ENCODE peak calls at places on chromosomes 2 and 18, in seven cellular contexts. Y is adrenal gland, R is lower lobe of right lung, A is PC-3, M is GM23338, P is heart left ventricle, Q is fibroblast of the aortic adventitia. H is an unnamed sample.

GRCh38 chr2:74617123-74617522 is 31.0 kb downstream of the M1AP start:
- DNase-seq in A (no peak), P (no peak), Q (no peak), R (no peak), Y (no peak), M (no peak), H (no peak)

GRCh38 chr2:203533696-203534471 is 1.2 kb downstream of the RAPH1 start:
- DNase-seq in Q (peak), A (peak), R (no peak), Y (no peak), M (peak), P (no peak), H (peak)

GRCh38 chr2:20129320-20130274 is 78.2 kb upstream of the LAPTM4A start:
- DNase-seq in Y (no peak), A (no peak), R (no peak), Q (no peak), M (no peak), P (no peak), H (no peak)

GRCh38 chr2:215505044-215505786 is 69.3 kb upstream of the FN1 start:
- DNase-seq in Q (peak), M (no peak), P (no peak), R (no peak), Y (no peak), A (no peak), H (peak)

GRCh38 chr2:235951980-235952379 is 216.2 kb downstream of the GBX2 start:
- DNase-seq in Y (no peak), R (no peak), P (no peak), M (no peak), A (peak), Q (no peak), H (no peak)

GRCh38 chr2:178070824-178071223 is 1.8 kb downstream of the PDE11A start:
- DNase-seq in M (no peak), Q (no peak), R (no peak), P (no peak), Y (no peak), A (no peak), H (peak)

GRCh38 chr2:195319112-195319460 is 337.9 kb upstream of the SLC39A10 start:
- DNase-seq in P (no peak), Q (peak), M (peak), A (peak), Y (no peak), R (no peak), H (peak)

GRCh38 chr2:126634273-126634861 is 21.6 kb upstream of the GYPC start:
- DNase-seq in A (peak), P (peak), Y (no peak), M (peak), Q (peak), R (no peak), H (peak)

GRCh38 chr2:104405628-104406027 is 448.3 kb upstream of the POU3F3 start:
- DNase-seq in P (no peak), Y (no peak), R (no peak), Q (no peak), M (no peak), A (no peak), H (no peak)

GRCh38 chr2:218881744-218882462 is 1.3 kb downstream of the WNT10A start:
- DNase-seq in A (no peak), P (no peak), R (no peak), Q (no peak), Y (no peak), M (no peak), H (no peak)

GRCh38 chr2:218882866-218883366 is 2.3 kb downstream of the WNT10A start:
- DNase-seq in Y (no peak), Q (no peak), R (no peak), M (no peak), P (no peak), A (peak), H (peak)

GRCh38 chr2:218884519-218884918 is 3.9 kb downstream of the WNT10A start:
- DNase-seq in M (no peak), Q (no peak), P (no peak), Y (no peak), R (no peak), A (no peak), H (no peak)

GRCh38 chr2:218882463-218882821 is 1.8 kb downstream of the WNT10A start:
- DNase-seq in A (no peak), M (no peak), R (no peak), Y (no peak), Q (no peak), P (no peak), H (no peak)

DNA sequence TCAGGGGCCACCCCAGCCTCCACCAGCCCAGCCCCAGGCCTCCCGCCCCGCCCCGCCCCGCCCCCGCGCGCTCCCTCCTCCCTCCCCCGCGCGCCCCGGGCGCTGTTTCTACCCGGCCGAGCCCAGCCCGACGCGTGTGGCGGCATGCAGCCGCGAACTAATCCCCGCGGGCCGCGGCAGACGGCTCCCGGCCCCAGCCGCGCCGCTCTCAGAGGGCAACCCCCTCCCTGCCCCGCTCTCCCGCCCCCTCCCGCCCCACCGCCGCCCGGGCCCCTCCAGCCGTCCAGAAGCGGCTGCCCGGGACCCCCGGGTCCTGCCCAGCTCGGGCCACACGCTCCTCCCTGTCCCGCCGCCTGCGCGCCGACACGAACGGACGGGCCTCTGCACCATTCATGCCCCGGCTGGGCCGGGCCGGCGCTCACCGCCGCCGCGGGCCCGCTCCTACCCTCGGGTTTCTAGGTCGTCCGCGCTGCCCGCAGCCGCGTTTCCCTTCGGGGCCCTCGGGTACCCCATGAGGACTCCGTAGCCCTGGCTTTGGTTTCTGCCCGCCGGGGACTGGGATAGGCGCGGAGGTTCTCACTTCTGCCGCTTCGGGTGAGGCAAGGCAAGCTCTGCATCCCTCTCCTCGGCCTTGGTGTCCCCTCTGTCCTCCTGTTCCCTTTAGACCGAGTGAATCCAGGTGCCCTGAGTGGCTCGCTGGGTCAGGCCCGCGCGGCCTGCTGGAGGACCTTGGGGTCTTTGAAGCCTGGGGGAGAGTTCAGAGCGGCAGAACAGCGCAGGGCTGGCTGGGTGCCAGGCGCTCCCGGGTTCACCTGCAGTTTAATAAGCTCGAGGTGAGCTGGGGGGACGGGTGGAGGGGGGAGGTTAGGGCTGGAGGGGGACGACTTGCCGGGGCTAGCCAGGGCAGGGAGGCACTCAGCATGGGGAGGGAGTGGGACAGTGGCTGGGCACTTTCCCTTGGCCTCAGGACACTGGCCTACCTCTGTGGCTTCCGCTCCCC is 3.1 kb downstream of the WNT10A start:
- DNase-seq in Y (no peak), Q (no peak), R (no peak), M (peak), A (no peak), P (no peak), H (no peak)
- H3K4me3 ChIP-seq in Y (no peak), Q (no peak), R (peak), M (peak), A (no peak), P (peak), H (no peak)

DNA sequence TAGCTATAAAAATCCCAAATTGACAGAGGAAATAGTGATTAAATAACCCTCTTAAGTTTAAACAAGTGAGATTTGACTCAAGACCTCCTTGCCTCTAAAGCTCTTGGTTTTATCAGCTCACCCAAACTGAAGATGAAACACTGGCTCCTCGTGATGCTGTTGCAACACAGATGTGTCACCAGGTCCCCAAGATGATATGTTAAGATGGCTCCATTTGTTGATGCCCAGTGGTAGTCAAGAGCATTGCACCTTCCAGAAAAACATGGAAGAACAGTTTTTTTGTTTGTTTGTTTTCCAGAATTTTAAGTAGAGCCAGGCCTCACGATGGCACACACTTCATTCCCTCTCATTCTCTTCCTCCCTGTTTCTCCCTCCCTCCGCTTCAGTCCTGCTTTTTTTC is 399.8 kb downstream of the TXNL1 start:
- DNase-seq in A (peak), Q (no peak), R (no peak), P (no peak), M (peak), Y (no peak), H (peak)
- TF ChIP-seq CTCF in A (no peak), Q (peak), R (no peak), P (no peak), M (no peak), Y (no peak), H (peak)

DNA sequence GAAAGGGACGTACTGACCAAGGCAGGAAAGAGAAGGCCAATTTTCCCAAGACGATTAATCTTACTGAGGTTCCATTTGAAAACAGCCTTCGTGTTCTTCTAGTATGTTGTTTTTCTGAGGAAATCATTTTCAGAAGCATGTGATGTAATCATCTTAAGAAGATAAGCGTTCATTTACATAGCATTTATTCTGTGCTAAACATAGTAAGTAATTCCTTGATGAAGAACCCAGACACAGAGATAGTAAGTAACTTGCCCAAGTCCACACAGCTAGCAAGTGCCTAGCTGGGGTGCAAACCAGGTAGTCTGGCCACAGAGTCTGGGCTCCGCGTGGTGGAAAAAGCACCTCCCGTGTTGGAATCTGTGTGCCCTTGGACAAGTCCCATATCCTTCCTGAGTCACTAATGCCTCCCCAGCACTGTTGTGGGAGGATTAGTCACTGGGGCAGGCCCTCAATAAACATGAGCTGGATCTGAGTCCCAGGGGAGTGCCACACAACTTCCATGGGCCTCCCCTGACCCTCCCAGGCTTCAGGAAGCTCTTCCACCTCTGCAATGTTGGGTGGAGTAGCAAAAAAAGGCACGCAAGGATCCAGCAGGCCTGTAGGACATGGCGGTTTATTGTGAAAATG is 26.9 kb upstream of the ASAP2 start:
- DNase-seq in Y (peak), Q (peak), A (peak), R (no peak), P (peak), M (no peak), H (peak)
- H3K4me3 ChIP-seq in Y (no peak), Q (peak), A (peak), R (no peak), P (no peak), M (no peak), H (no peak)

DNA sequence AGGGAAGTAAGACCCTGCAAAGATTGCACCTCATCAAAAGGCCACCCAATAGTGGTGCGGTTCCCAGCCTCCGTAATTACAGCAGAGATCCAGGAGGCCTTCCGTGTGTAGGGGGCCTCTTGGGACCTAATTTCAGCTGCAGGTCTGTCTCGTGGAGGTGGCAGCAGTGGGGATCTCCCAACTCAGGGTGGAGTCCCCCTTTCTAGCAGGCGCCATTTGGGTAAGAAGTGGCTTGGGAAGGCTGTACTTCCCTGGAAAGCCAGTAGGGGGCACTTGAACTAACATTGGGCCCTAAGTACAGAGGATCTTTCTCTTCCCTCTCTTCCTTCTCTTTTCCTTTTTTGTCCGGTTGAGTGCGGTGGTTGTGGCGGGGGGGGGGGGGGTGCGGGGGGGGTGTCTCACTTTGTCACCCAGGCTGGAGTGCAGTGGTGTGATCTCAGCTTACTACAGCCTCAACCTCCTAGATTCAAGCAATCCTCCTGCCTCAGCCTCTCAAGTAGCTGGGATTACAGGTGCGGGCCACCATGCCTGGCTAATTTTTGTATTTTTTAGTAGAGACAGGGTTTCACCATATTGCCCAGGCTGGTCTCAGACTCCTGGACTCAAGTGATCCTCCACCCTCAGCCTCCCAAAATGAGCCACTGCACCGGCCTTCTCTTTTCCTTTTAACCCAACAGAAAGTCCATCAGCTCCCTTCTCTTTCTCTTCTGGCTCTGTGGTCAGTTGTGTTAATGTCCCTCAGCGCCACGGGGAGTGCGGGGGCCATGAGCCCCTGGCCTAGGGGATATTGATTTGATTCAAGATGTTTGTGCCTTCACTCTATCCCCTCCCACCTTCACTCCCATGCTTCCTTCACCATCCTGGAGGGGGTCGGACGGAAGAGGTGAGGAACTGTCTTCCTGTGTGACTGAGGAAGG is 32.0 kb downstream of the CENPO start:
- DNase-seq in Y (peak), M (peak), A (peak), R (no peak), Q (peak), P (no peak), H (peak)
- TF ChIP-seq CTCF in Y (peak), M (peak), A (peak), R (peak), Q (peak), P (peak), H (peak)

GRCh38 chr2:189500456-189501160 is 59.3 kb downstream of the WDR75 start:
- DNase-seq in Y (no peak), R (no peak), Q (no peak), P (no peak), M (no peak), A (no peak), H (no peak)

GRCh38 chr2:189504238-189504637 is 63.0 kb downstream of the WDR75 start:
- DNase-seq in R (no peak), P (no peak), Q (no peak), A (no peak), Y (no peak), M (no peak), H (no peak)

GRCh38 chr2:189501487-189501886 is 60.2 kb downstream of the WDR75 start:
- DNase-seq in M (no peak), A (no peak), Y (no peak), P (no peak), R (no peak), Q (no peak), H (no peak)

GRCh38 chr2:189506514-189506976 is 65.3 kb downstream of the WDR75 start:
- DNase-seq in Y (no peak), M (no peak), P (no peak), A (peak), Q (peak), R (no peak), H (no peak)

GRCh38 chr2:189505412-189505953 is 64.2 kb downstream of the WDR75 start:
- DNase-seq in M (no peak), R (no peak), Q (no peak), P (no peak), A (no peak), Y (no peak), H (no peak)
- H3K4me3 ChIP-seq in M (no peak), R (no peak), Q (no peak), P (no peak), A (no peak), Y (no peak), H (no peak)

H was measured in fibroblast of mammary gland.